ENCODE peak calls at places on chromosomes 2 and 18, in four cellular contexts. G is HepG2, H is HCT116, W is K562. Y is an unnamed sample.

GRCh38 chr2:216283038-216283900 is 89.0 kb downstream of the MARCHF4 start:
- DNase-seq in G (peak; percentile 38), H (peak; percentile 50), W (peak; percentile 39), Y (peak; percentile 29)

GRCh38 chr18:55732227-55733106 is 144.5 kb upstream of the TCF4 start:
- DNase-seq in W (peak; percentile 63), H (no peak), G (no peak), Y (no peak)

GRCh38 chr18:2100694-2101213 is 470.6 kb downstream of the METTL4 start:
- DNase-seq in W (no peak), G (no peak), H (no peak), Y (no peak)

GRCh38 chr2:221388891-221389290 is 183.2 kb downstream of the EPHA4 start:
- DNase-seq in H (no peak), G (no peak), W (no peak), Y (no peak)

GRCh38 chr2:25835906-25836305 is 42.4 kb downstream of the ASXL2 start:
- DNase-seq in W (no peak), H (no peak), G (no peak), Y (no peak)

GRCh38 chr2:198695879-198696278 is 761.9 kb downstream of the SATB2 start:
- DNase-seq in G (no peak), W (no peak), H (no peak), Y (no peak)

GRCh38 chr18:68262697-68263293 is 452.1 kb downstream of the TMX3 start:
- DNase-seq in W (no peak), G (no peak), H (no peak), Y (no peak)

GRCh38 chr2:197090713-197091367 is 164.3 kb upstream of the PGAP1 start:
- DNase-seq in G (no peak), H (no peak), W (no peak), Y (peak; percentile 36)

GRCh38 chr2:55155206-55155605 is 76.9 kb downstream of the CLHC1 start:
- DNase-seq in G (no peak), H (no peak), W (no peak), Y (no peak)

GRCh38 chr2:164496881-164497280 is 124.4 kb downstream of the GRB14 start:
- DNase-seq in W (no peak), G (no peak), H (no peak), Y (no peak)

GRCh38 chr18:77006305-77007175 is 126.0 kb downstream of the MBP start:
- DNase-seq in H (no peak), G (no peak), W (no peak), Y (no peak)

GRCh38 chr2:43178602-43179542 is 47.5 kb downstream of the ZFP36L2 start:
- DNase-seq in W (peak; percentile 82), H (peak; percentile 64), G (peak; percentile 90), Y (peak; percentile 59)

GRCh38 chr2:32212293-32212692 is 46.6 kb downstream of the SLC30A6 start:
- DNase-seq in W (no peak), H (no peak), G (no peak), Y (no peak)

GRCh38 chr18:484749-485464 is 15.6 kb downstream of the COLEC12 start:
- DNase-seq in H (no peak), W (no peak), G (no peak), Y (no peak)

GRCh38 chr2:70936979-70937811 is 1.5 kb downstream of the ATP6V1B1 start:
- DNase-seq in W (no peak), H (no peak), G (no peak), Y (no peak)

GRCh38 chr2:135783416-135783815 is 41.8 kb downstream of the UBXN4 start:
- DNase-seq in W (no peak), H (no peak), G (no peak), Y (no peak)

GRCh38 chr2:221573430-221574230 is 1.5 kb upstream of the EPHA4 start:
- DNase-seq in G (peak; percentile 36), H (peak; percentile 22), W (peak; percentile 67), Y (peak; percentile 91)

GRCh38 chr18:36127866-36128845 is 984 bp downstream of the SLC39A6 start:
- DNase-seq in W (peak; percentile 42), H (no peak), G (peak; percentile 23), Y (peak; percentile 47)

GRCh38 chr2:129849559-129850160 is 129.8 kb upstream of the RAB6C start:
- DNase-seq in H (peak; percentile 74), G (peak; percentile 69), W (peak; percentile 39), Y (peak; percentile 60)
- TF ChIP-seq ELF1 in H (no peak), G (no peak), W (no peak), Y (no peak)

DNA sequence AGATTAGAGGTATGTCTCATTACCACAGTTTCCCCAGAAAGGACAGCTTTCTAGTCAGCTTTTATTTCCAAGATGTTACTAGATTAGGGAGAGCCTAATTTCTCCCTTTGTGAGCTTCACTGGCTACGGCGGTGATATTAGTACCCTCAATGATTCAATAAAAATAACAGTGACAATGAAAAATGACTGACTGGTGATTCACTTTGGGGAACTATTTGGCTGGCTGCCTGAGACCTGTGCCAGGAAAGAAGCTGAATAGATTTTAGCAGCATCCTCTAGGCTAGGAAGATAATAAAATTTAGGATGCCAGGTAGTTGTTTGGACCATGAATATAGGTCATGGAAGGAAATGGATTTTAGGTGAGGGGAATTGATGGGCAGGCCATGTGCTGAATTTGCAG is 178.7 kb downstream of the FMNL2 start:
- DNase-seq in G (no peak), H (peak; percentile 22), W (no peak), Y (no peak)
- TF ChIP-seq ELF1 in G (no peak), H (no peak), W (no peak), Y (no peak)

DNA sequence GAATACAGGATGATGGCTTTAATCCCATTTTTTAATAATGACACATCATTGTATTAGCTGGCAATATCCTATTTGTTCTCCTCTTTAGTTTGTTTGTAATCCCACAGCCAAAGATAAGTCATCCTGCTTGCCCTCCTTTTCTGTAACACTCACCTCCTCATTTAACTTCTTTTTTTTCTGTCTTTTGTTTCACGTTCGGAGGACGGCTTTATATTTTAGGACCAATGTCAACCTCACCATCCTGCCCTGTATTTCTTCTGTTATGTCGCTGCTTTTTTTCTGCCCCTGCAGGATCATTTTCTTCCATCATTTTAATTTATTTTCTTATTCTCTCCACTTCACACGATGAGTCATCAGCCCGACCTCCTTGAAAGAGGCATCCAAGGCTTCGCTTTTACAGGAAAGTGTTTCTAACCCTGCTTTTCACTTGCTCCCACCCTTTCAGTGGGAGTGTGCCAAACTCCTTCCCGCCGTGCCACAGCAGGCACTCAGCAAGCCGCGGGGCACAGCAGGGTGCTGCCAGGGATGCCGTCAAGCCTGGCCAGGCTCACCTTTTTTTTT is 11.4 kb downstream of the RAB31 start:
- DNase-seq in G (no peak), H (peak; percentile 80), W (no peak), Y (no peak)
- TF ChIP-seq ELF1 in G (no peak), H (no peak), W (no peak), Y (no peak)

DNA sequence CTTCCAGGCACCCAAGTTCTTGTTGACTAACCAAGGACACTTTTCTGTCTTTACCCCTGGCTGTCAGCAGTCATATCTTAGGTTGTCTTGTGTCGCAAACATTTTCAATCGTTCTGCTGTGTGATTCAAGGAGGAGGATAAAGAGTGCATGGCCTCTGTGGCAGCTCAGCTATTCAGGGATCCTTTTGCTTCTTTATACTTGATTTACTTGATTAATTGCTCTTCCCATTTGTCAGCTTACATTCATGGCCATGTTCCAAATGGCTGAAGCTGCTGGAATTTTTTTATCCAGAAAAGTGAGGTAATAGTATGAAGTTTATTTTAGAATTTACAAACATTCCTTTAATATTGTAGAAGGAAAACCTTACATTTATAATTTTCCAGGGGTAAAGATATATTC is 97.4 kb upstream of the FZD5 start:
- DNase-seq in W (no peak), G (no peak), H (no peak), Y (no peak)
- TF ChIP-seq ELF1 in W (no peak), G (no peak), H (no peak), Y (no peak)

GRCh38 chr2:239858179-239858578 is 167.0 kb downstream of the NDUFA10 start:
- DNase-seq in G (no peak), W (no peak), H (no peak), Y (no peak)
- TF ChIP-seq ELF1 in G (no peak), W (no peak), H (no peak), Y (no peak)

DNA sequence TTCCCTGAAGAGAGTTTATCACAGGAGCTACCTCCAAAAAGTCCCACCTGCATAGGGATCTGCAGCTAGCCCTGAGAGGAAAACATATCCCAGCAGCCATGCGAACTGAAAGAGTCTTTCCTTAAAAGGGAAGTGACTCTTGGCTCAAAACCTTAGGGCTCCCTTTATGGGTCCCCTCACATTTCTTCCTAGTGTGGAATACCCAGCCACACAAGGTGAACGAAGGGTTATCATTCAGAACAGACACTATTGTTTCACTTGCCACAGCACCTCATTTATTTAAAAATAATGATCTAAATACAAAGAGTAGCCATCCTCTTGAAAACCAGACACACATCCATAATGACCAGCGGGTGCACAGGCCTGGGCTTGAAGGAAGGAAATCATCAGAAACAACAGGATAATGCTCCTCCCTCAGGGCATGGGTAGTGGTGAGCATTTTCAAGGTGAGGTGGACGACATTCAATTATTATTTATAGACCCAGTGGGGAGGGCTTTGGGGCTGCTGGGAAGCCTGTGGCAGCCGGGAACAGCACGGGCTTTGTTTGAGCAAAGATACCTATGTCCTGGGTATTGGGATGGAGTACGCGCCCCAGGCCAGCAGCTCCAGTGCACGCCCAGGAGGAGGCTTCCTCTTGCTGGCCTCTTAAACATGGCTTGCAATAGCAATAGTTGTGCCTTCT is 119.0 kb upstream of the ITGA6 start:
- DNase-seq in W (no peak), H (no peak), G (no peak), Y (no peak)
- TF ChIP-seq ELF1 in W (no peak), H (no peak), G (no peak), Y (no peak)

GRCh38 chr2:120704696-120705095 is 31.0 kb upstream of the GLI2 start:
- DNase-seq in H (no peak), G (no peak), W (no peak), Y (no peak)

GRCh38 chr2:120702751-120703150 is 32.9 kb upstream of the GLI2 start:
- DNase-seq in G (no peak), W (no peak), H (no peak), Y (no peak)

GRCh38 chr2:120701096-120701860 is 34.4 kb upstream of the GLI2 start:
- DNase-seq in G (no peak), W (no peak), H (no peak), Y (no peak)

GRCh38 chr2:120702061-120702460 is 33.6 kb upstream of the GLI2 start:
- DNase-seq in G (no peak), H (no peak), W (no peak), Y (no peak)

GRCh38 chr2:120703330-120703994 is 32.2 kb upstream of the GLI2 start:
- DNase-seq in W (no peak), H (peak; percentile 59), G (no peak), Y (no peak)
- TF ChIP-seq ELF1 in W (no peak), H (no peak), G (no peak), Y (no peak)

GRCh38 chr2:102434655-102435381 is 11.9 kb downstream of the IL18RAP start:
- DNase-seq in G (no peak), W (no peak), H (no peak), Y (no peak)

GRCh38 chr2:102438124-102438523 is 15.2 kb downstream of the IL18RAP start:
- DNase-seq in W (no peak), H (no peak), G (no peak), Y (no peak)

GRCh38 chr2:102433973-102434654 is 11.2 kb downstream of the IL18RAP start:
- DNase-seq in H (no peak), W (no peak), G (no peak), Y (no peak)

GRCh38 chr2:102437122-102437521 is 14.2 kb downstream of the IL18RAP start:
- DNase-seq in H (no peak), G (no peak), W (no peak), Y (no peak)

GRCh38 chr2:102436284-102436683 is 13.3 kb downstream of the IL18RAP start:
- DNase-seq in W (no peak), H (no peak), G (no peak), Y (no peak)
- TF ChIP-seq ELF1 in W (no peak), H (no peak), G (no peak), Y (no peak)

Y was measured in SK-N-SH.